ENCODE peak calls at places on chromosomes 16 and 17, in ten cellular contexts. F, V, R, J, P, I, X, U, K and O are unnamed samples.

GRCh38 chr17:74569392-74570003 is 2.2 kb upstream of the CD300H start:
- DNase-seq in V (peak; percentile 34), J (peak; percentile 65), K (no peak), P (peak; percentile 14), X (peak; percentile 83), I (peak; percentile 20), F (no peak), R (peak; percentile 100), U (no peak), O (peak; percentile 52)

GRCh38 chr17:82815354-82815753 is 24.5 kb downstream of the ZNF750 start:
- DNase-seq in F (no peak), X (no peak), K (no peak), P (peak; percentile 41), R (no peak), V (no peak), J (no peak), U (no peak), I (no peak), O (no peak)

GRCh38 chr16:85162478-85163277 is 50.4 kb upstream of the CIBAR2 start:
- DNase-seq in F (peak; percentile 65), V (no peak), U (no peak), I (peak; percentile 80), K (no peak), X (peak; percentile 69), R (peak; percentile 87), J (peak; percentile 84), P (peak; percentile 48), O (peak; percentile 76)

GRCh38 chr16:9357829-9358228 is 266.4 kb downstream of the HAPSTR1 start:
- DNase-seq in V (no peak), U (no peak), I (no peak), X (no peak), K (no peak), P (no peak), R (no peak), J (no peak), F (no peak), O (no peak)

GRCh38 chr17:65531508-65532431 is 29.7 kb downstream of the AXIN2 start:
- DNase-seq in K (peak; percentile 76), P (peak; percentile 63), R (peak; percentile 60), F (peak; percentile 56), X (peak; percentile 76), U (no peak), J (peak; percentile 81), V (no peak), I (peak; percentile 84), O (peak; percentile 60)

GRCh38 chr17:13751485-13751793 is 149.7 kb upstream of the HS3ST3A1 start:
- DNase-seq in V (no peak), F (no peak), X (no peak), P (no peak), U (no peak), J (no peak), R (no peak), I (no peak), K (no peak), O (no peak)

GRCh38 chr17:83125515-83126274 is 46.3 kb downstream of the METRNL start:
- DNase-seq in P (peak; percentile 61), J (peak; percentile 65), F (no peak), R (no peak), V (peak; percentile 42), K (peak; percentile 78), U (no peak), I (no peak), X (no peak), O (no peak)

GRCh38 chr17:66711936-66712335 is 123.0 kb upstream of the CACNG5 start:
- DNase-seq in P (peak; percentile 84), J (no peak), V (no peak), U (no peak), F (no peak), I (no peak), R (no peak), K (peak; percentile 73), X (peak; percentile 80), O (no peak)

GRCh38 chr17:58176200-58176599 is 9.4 kb downstream of the OR4D2 start:
- DNase-seq in I (no peak), F (no peak), V (no peak), P (no peak), J (no peak), X (peak; percentile 34), K (no peak), R (peak; percentile 10), U (no peak), O (no peak)

GRCh38 chr17:45092932-45093430 is 31.9 kb downstream of the NMT1 start:
- DNase-seq in R (peak; percentile 100), K (peak; percentile 82), V (peak; percentile 86), I (peak; percentile 84), X (peak; percentile 86), J (peak; percentile 97), U (no peak), F (peak; percentile 74), P (peak; percentile 64), O (peak; percentile 27)

GRCh38 chr16:27311449-27311831 is 2.3 kb upstream of the IL4R start:
- DNase-seq in K (no peak), X (no peak), I (no peak), U (no peak), P (no peak), J (no peak), R (peak; percentile 50), F (no peak), V (no peak), O (peak; percentile 34)

GRCh38 chr17:48429638-48430586 is at the start of gene SKAP1:
- DNase-seq in R (no peak), X (peak; percentile 13), K (peak; percentile 66), J (no peak), I (no peak), U (no peak), V (peak; percentile 17), P (peak; percentile 62), F (peak; percentile 18), O (no peak)

GRCh38 chr16:11251525-11252481 is 4.2 kb downstream of the SOCS1 start:
- DNase-seq in I (no peak), V (no peak), X (no peak), P (peak; percentile 41), K (no peak), J (no peak), F (no peak), R (peak; percentile 90), U (no peak), O (no peak)

GRCh38 chr17:3755335-3756030 is 31.8 kb downstream of the HASPIN start:
- DNase-seq in V (peak; percentile 34), U (no peak), P (no peak), I (no peak), K (no peak), X (no peak), R (no peak), J (no peak), F (no peak), O (no peak)
- H3K4me3 ChIP-seq in V (peak overlapping the region; percentile 94), U (no peak overlapping the region), P (peak overlapping the region; percentile 8), I (no peak overlapping the region), K (peak overlapping the region; percentile 39), X (peak overlapping the region; percentile 61), R (no peak overlapping the region), J (no peak overlapping the region), F (no peak overlapping the region), O (no peak overlapping the region)

DNA sequence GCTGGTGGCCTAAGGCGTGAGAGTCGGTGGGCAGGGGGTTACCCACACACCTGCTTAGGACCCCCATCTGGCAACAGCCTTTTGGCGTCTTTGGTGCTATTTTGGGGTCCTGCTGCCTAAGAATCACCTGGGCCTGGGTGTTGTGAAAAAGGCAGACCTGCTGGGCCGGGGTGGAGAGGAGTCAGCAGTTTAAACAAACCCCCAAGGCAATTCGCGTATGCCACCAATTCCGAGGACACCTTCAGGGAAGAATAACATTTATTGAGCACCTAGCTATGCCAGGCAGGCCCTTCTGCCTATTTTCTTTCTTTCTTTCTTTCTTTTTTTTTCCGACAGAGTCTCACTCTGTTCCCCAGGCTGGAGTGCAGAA is 53.9 kb upstream of the TOB1 start:
- DNase-seq in U (no peak), P (no peak), J (no peak), I (no peak), V (no peak), X (no peak), K (no peak), R (no peak), F (no peak), O (no peak)
- H3K4me1 ChIP-seq in U (peaks cover 20% of the 10 kb centered on the region), P (peaks cover 90% of the 10 kb centered on the region), J (no peaks in the 10 kb centered on the region), I (no peaks in the 10 kb centered on the region), V (peaks cover 93% of the 10 kb centered on the region), X (peaks cover 67% of the 10 kb centered on the region), K (peaks cover 11% of the 10 kb centered on the region), R (peaks cover 2% of the 10 kb centered on the region), F (peaks cover 59% of the 10 kb centered on the region), O (peaks cover 53% of the 10 kb centered on the region)

DNA sequence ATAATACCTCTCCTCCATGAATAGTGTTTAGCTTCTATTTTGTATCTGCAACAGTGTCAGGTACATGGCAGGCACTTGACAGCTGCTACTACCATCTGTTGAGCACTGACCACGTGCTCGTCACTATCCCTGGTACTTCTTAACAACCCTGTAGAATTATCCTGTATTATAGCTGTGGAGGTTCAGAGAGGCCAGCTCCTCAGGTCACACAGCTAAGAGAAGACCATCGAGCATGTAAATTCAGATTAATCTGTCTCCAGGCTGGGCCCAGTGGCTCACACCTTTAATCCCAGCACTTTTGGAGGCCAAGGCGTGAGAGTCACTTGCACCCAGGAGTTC is 26.3 kb downstream of the WSB1 start:
- DNase-seq in J (no peak), R (no peak), U (no peak), K (no peak), F (no peak), P (no peak), V (no peak), I (no peak), X (no peak), O (no peak)
- H3K9me3 ChIP-seq in J (no peaks in the 10 kb centered on the region), R (no peaks in the 10 kb centered on the region), U (no peaks in the 10 kb centered on the region), K (no peaks in the 10 kb centered on the region), F (no peaks in the 10 kb centered on the region), P (no peaks in the 10 kb centered on the region), V (no peaks in the 10 kb centered on the region), I (no peaks in the 10 kb centered on the region), X (no peaks in the 10 kb centered on the region), O (no peaks in the 10 kb centered on the region)

DNA sequence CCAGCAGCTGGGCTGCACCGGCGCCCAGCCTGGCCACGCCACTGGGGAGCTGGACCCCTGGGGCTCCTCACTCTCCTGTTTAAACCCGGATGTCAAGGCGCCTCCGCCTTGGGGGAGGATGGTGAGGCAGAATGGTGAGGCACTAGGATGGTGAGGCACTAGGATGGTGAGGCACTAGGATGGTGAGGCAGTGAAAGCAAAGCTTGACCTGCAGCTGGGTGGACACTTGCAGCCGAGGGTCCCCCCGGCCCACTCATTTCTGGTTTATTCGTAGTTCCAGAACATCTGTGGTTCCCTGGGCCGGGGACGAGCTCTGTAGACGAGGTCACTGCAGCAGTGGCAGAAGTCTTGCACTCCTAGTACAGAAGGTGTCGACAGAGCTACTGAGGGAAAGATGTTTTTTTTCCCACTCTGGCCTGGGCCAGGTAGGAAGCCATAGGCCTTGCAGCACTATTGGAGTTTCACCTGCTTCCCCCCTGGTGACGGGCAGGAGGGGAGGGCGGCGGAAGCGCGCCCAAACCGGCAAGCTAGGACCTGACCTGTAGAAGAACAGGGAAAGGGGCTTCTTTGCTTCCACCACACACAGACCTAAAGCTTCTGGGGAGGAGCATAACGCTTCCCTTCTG is 1.1 kb upstream of the HNF1B start:
- DNase-seq in X (no peak), K (no peak), R (no peak), J (no peak), F (no peak), P (peak; percentile 20), U (no peak), V (no peak), I (no peak), O (no peak)
- H3K4me3 ChIP-seq in X (peak overlapping the region; percentile 54), K (peak overlapping the region; percentile 53), R (no peak overlapping the region), J (no peak overlapping the region), F (no peak overlapping the region), P (peak overlapping the region; percentile 9), U (peak overlapping the region; percentile 38), V (no peak overlapping the region), I (no peak overlapping the region), O (no peak overlapping the region)